ENCODE peak calls at places on chromosomes 7 and 10, in eight cellular contexts. Y is cardiac fibroblast; W is NCI-H2029; J is renal cortical epithelial cell; V is stimulated activated CD4-positive, alpha-beta T cell treated with anti-CD3 and anti-CD28 coated beads, Interleukin-15, amount 100 ng/mL, for 1 hour; I is SW480; U is heart right ventricle; Z is skeletal muscle cell. P is an unnamed sample.

GRCh38 chr7:1571261-1571650 is 1.4 kb upstream of the PSMG3 start:
- DNase-seq in Y (peak), W (no peak), J (peak), V (no peak), I (peak), U (no peak), Z (peak), P (no peak)

GRCh38 chr7:14995774-14996173 is 93.2 kb upstream of the DGKB start:
- DNase-seq in Y (peak), W (no peak), J (no peak), V (no peak), I (no peak), U (no peak), Z (no peak), P (no peak)

GRCh38 chr7:114919587-114919986 is 2.3 kb upstream of the MDFIC start:
- DNase-seq in Y (no peak), W (no peak), J (no peak), V (no peak), I (no peak), U (no peak), Z (no peak), P (no peak)

GRCh38 chr10:7085913-7086589 is 324.8 kb downstream of the SFMBT2 start:
- DNase-seq in Y (peak), W (no peak), J (peak), V (no peak), I (no peak), U (peak), Z (peak), P (peak)

GRCh38 chr7:121181357-121181756 is 147.4 kb upstream of the WNT16 start:
- DNase-seq in Y (no peak), W (no peak), J (no peak), V (no peak), I (no peak), U (no peak), Z (no peak), P (no peak)

GRCh38 chr10:58637372-58637771 is 124.7 kb downstream of the BICC1 start:
- DNase-seq in Y (peak), W (no peak), J (peak), V (no peak), I (peak), U (no peak), Z (no peak), P (peak)

GRCh38 chr7:139731802-139732470 is 45.9 kb downstream of the HIPK2 start:
- DNase-seq in Y (peak), W (peak), J (peak), V (no peak), I (peak), U (peak), Z (peak), P (no peak)

GRCh38 chr10:125538947-125539649 is 143.9 kb downstream of the TEX36 start:
- DNase-seq in Y (no peak), W (peak), J (peak), V (no peak), I (peak), U (peak), Z (no peak), P (peak)

GRCh38 chr7:63925626-63926460 is 72.8 kb upstream of the ZNF722 start:
- DNase-seq in Y (peak), W (no peak), J (no peak), V (peak), I (peak), U (peak), Z (no peak), P (peak)

GRCh38 chr7:42426163-42426562 is 189.2 kb upstream of the GLI3 start:
- DNase-seq in Y (peak), W (no peak), J (no peak), V (no peak), I (no peak), U (no peak), Z (no peak), P (no peak)

GRCh38 chr7:111429781-111430180 is 132.5 kb downstream of the IMMP2L start:
- DNase-seq in Y (peak), W (no peak), J (no peak), V (no peak), I (no peak), U (no peak), Z (no peak), P (no peak)

GRCh38 chr10:119502214-119502613 is 40.3 kb downstream of the RGS10 start:
- DNase-seq in Y (no peak), W (no peak), J (no peak), V (peak), I (no peak), U (no peak), Z (no peak), P (peak)

GRCh38 chr10:63611078-63611477 is 89.9 kb downstream of the REEP3 start:
- DNase-seq in Y (peak), W (no peak), J (no peak), V (no peak), I (no peak), U (no peak), Z (no peak), P (no peak)

GRCh38 chr7:36966636-36967035 is 242.3 kb upstream of the AOAH start:
- DNase-seq in Y (no peak), W (no peak), J (no peak), V (no peak), I (no peak), U (no peak), Z (no peak), P (no peak)

GRCh38 chr10:86078639-86079035 is 288.0 kb downstream of the GRID1 start:
- DNase-seq in Y (no peak), W (no peak), J (no peak), V (no peak), I (no peak), U (no peak), Z (no peak), P (no peak)

GRCh38 chr10:84693006-84693405 is 364.6 kb downstream of the CCSER2 start:
- DNase-seq in Y (no peak), W (no peak), J (no peak), V (no peak), I (no peak), U (no peak), Z (no peak), P (no peak)

GRCh38 chr7:19369806-19370205 is 224.6 kb upstream of the FERD3L start:
- DNase-seq in Y (no peak), W (no peak), J (no peak), V (no peak), I (no peak), U (no peak), Z (no peak), P (no peak)

P was measured in left kidney.